ENCODE peak calls at places on chromosomes 1 and 21, in five cellular contexts. One of them, this sample, is unnamed.

GRCh38 chr1:115838805-115839705 is 1.9 kb downstream of the NHLH2 start:
- DNase-seq in A549: no peak
- DNase-seq in HepG2: no peak
- DNase-seq in SK-N-SH: peak
- DNase-seq in GM12878: no peak
- DNase-seq in this sample: no peak

GRCh38 chr1:224340711-224341384 is 10.9 kb upstream of the NVL start:
- DNase-seq in A549: peak
- DNase-seq in HepG2: no peak
- DNase-seq in SK-N-SH: peak
- DNase-seq in GM12878: no peak
- DNase-seq in this sample: no peak

GRCh38 chr1:171793656-171794055 is 12.2 kb downstream of the METTL13 start:
- DNase-seq in A549: no peak
- DNase-seq in HepG2: no peak
- DNase-seq in SK-N-SH: no peak
- DNase-seq in GM12878: no peak
- DNase-seq in this sample: no peak

GRCh38 chr1:2800664-2801045 is 838 bp downstream of the TTC34 start:
- DNase-seq in A549: no peak
- DNase-seq in HepG2: no peak
- DNase-seq in SK-N-SH: no peak
- DNase-seq in GM12878: no peak
- DNase-seq in this sample: no peak

GRCh38 chr1:234851450-234852438 is 241.8 kb upstream of the IRF2BP2 start:
- DNase-seq in A549: peak
- DNase-seq in HepG2: no peak
- DNase-seq in SK-N-SH: no peak
- DNase-seq in GM12878: no peak
- DNase-seq in this sample: no peak

GRCh38 chr1:46413596-46413985 is 19.5 kb downstream of the FAAH start:
- DNase-seq in A549: no peak
- DNase-seq in HepG2: peak
- DNase-seq in SK-N-SH: peak
- DNase-seq in GM12878: no peak
- DNase-seq in this sample: peak

GRCh38 chr1:93414749-93415148 is 33.2 kb upstream of the FNBP1L start:
- DNase-seq in A549: no peak
- DNase-seq in HepG2: no peak
- DNase-seq in SK-N-SH: no peak
- DNase-seq in GM12878: no peak
- DNase-seq in this sample: no peak

GRCh38 chr21:28636988-28637691 is 355.5 kb downstream of the LTN1 start:
- DNase-seq in A549: peak
- DNase-seq in HepG2: no peak
- DNase-seq in SK-N-SH: no peak
- DNase-seq in GM12878: no peak
- DNase-seq in this sample: no peak

GRCh38 chr1:183180213-183180612 is 5.9 kb upstream of the LAMC2 start:
- DNase-seq in A549: peak
- DNase-seq in HepG2: no peak
- DNase-seq in SK-N-SH: peak
- DNase-seq in GM12878: peak
- DNase-seq in this sample: no peak

DNA sequence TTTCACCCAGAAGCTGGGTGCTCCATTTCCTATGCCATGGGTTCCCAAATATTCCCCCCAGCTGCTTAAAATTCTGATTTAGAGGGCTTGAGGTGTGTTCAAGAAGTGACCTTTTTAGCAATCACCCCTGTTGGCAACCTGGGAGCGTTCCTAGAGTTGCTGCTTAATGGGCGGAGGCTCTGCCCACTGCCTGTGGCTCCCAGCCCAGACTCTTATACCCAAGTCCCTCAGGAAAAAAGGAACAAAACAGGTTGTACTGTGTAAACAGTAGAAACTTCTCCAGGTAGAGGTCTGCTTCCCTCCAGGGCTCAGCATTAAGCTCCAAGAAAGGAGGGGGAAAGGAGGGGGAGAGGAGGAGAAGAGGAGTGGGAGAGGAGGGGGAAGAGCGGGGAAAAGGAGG is 14.6 kb upstream of the TENT5C start:
- DNase-seq in A549: no peak
- DNase-seq in HepG2: no peak
- DNase-seq in SK-N-SH: no peak
- DNase-seq in GM12878: no peak
- DNase-seq in this sample: no peak
- TF ChIP-seq REST in A549: no peak
- TF ChIP-seq REST in HepG2: no peak
- TF ChIP-seq REST in SK-N-SH: no peak
- TF ChIP-seq REST in GM12878: no peak
- TF ChIP-seq REST in this sample: no peak

DNA sequence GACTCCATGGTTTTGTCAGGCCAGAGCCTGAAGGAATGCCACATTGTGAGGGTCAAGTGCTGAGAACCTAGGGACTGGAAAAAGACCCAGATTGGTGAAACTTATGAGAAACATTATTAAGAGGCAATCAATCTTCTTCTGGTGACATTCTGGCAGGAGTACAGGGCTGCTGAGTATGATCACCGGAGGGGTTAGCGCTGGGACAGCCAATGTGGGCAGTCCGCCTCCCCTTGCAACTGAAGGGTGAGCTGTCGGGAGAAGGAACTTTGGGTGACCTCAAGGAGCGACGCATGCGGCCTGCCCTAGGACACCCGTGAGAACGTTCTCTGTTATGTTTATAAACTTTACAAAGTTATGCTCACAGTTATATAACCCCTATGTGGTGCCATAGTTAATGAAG is 429.0 kb downstream of the LMO4 start:
- DNase-seq in A549: no peak
- DNase-seq in HepG2: no peak
- DNase-seq in SK-N-SH: no peak
- DNase-seq in GM12878: no peak
- DNase-seq in this sample: no peak
- TF ChIP-seq EP300 in A549: no peak
- TF ChIP-seq EP300 in HepG2: no peak
- TF ChIP-seq EP300 in SK-N-SH: no peak
- TF ChIP-seq EP300 in GM12878: no peak
- TF ChIP-seq EP300 in this sample: no peak

GRCh38 chr1:91613594-91613993 is 112.9 kb downstream of the CDC7 start:
- DNase-seq in A549: peak
- DNase-seq in HepG2: no peak
- DNase-seq in SK-N-SH: no peak
- DNase-seq in GM12878: no peak
- DNase-seq in this sample: no peak

GRCh38 chr1:91610829-91611228 is 110.2 kb downstream of the CDC7 start:
- DNase-seq in A549: peak
- DNase-seq in HepG2: no peak
- DNase-seq in SK-N-SH: no peak
- DNase-seq in GM12878: no peak
- DNase-seq in this sample: peak

GRCh38 chr1:91610102-91610501 is 109.5 kb downstream of the CDC7 start:
- DNase-seq in A549: no peak
- DNase-seq in HepG2: no peak
- DNase-seq in SK-N-SH: no peak
- DNase-seq in GM12878: no peak
- DNase-seq in this sample: no peak

GRCh38 chr1:91609571-91609970 is 108.9 kb downstream of the CDC7 start:
- DNase-seq in A549: peak
- DNase-seq in HepG2: no peak
- DNase-seq in SK-N-SH: no peak
- DNase-seq in GM12878: no peak
- DNase-seq in this sample: no peak

DNA sequence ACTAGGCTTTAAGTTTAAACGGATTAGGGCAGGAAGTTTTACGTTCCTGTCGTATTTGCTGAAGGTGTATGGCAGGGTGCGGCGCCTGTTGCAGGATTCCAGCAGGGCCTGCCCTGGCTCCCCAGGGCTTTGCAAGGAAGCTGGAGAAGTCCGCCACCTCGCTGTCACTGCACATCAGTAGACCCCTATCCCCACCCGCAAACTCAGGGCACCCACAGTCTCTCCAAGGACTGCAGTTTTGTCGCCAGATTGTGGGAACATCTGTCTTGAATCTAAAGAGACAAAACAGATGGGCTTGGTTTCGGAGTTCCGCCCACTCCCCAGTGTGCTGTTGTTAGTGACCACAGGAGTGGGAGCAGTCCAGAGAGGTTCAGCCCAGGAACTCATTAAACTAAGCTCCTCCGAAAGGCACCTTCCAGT is 110.9 kb downstream of the CDC7 start:
- DNase-seq in A549: peak
- DNase-seq in HepG2: no peak
- DNase-seq in SK-N-SH: no peak
- DNase-seq in GM12878: no peak
- DNase-seq in this sample: no peak
- TF ChIP-seq REST in A549: no peak
- TF ChIP-seq REST in HepG2: no peak
- TF ChIP-seq REST in SK-N-SH: no peak
- TF ChIP-seq REST in GM12878: no peak
- TF ChIP-seq REST in this sample: no peak

GRCh38 chr21:27047331-27048314 is 80.7 kb upstream of the ADAMTS5 start:
- DNase-seq in A549: no peak
- DNase-seq in HepG2: no peak
- DNase-seq in SK-N-SH: no peak
- DNase-seq in GM12878: no peak
- DNase-seq in this sample: no peak
- TF ChIP-seq EP300 in A549: no peak
- TF ChIP-seq EP300 in HepG2: no peak
- TF ChIP-seq EP300 in SK-N-SH: no peak
- TF ChIP-seq EP300 in GM12878: no peak
- TF ChIP-seq EP300 in this sample: no peak

This sample was measured in K562.